ENCODE peak calls at places on chromosomes 1 and 21, in four cellular contexts. One of them, this sample, is unnamed.

GRCh38 chr21:41926068-41926806 is 27.6 kb downstream of the C2CD2 start:
- DNase-seq in K562: no peak
- DNase-seq in GM12891: no peak
- DNase-seq in GM12878: peak; percentile 68
- DNase-seq in this sample: no peak

GRCh38 chr1:228420968-228421826 is 4.5 kb upstream of the TRIM17 start:
- DNase-seq in K562: peak; percentile 72
- DNase-seq in GM12891: no peak
- DNase-seq in GM12878: no peak
- DNase-seq in this sample: no peak

GRCh38 chr1:92411511-92411910 is 75.2 kb downstream of the GFI1 start:
- DNase-seq in K562: no peak
- DNase-seq in GM12891: no peak
- DNase-seq in GM12878: no peak
- DNase-seq in this sample: no peak

GRCh38 chr1:43935711-43936427 is 2.3 kb downstream of the ARTN start:
- DNase-seq in K562: no peak
- DNase-seq in GM12891: no peak
- DNase-seq in GM12878: no peak
- DNase-seq in this sample: no peak

GRCh38 chr21:24148461-24148860 is 1458.8 kb downstream of the MRPL39 start:
- DNase-seq in K562: no peak
- DNase-seq in GM12891: no peak
- DNase-seq in GM12878: no peak
- DNase-seq in this sample: no peak

GRCh38 chr1:213622365-213623087 is 365.2 kb upstream of the PROX1 start:
- DNase-seq in K562: no peak
- DNase-seq in GM12891: no peak
- DNase-seq in GM12878: peak; percentile 4
- DNase-seq in this sample: no peak

GRCh38 chr1:158731707-158732106 is 11.2 kb upstream of the OR6K3 start:
- DNase-seq in K562: no peak
- DNase-seq in GM12891: no peak
- DNase-seq in GM12878: no peak
- DNase-seq in this sample: no peak

GRCh38 chr1:100597069-100597741 is 59.3 kb downstream of the GPR88 start:
- DNase-seq in K562: no peak
- DNase-seq in GM12891: no peak
- DNase-seq in GM12878: no peak
- DNase-seq in this sample: peak; percentile 23

GRCh38 chr21:31459457-31459856 is 115.4 kb upstream of the TIAM1 start:
- DNase-seq in K562: peak; percentile 41
- DNase-seq in GM12891: no peak
- DNase-seq in GM12878: no peak
- DNase-seq in this sample: no peak

GRCh38 chr1:59672851-59673574 is 141.7 kb upstream of the HOOK1 start:
- DNase-seq in K562: no peak
- DNase-seq in GM12891: no peak
- DNase-seq in GM12878: no peak
- DNase-seq in this sample: no peak

GRCh38 chr1:209761021-209761635 is 5.3 kb downstream of the TRAF3IP3 start:
- DNase-seq in K562: no peak
- DNase-seq in GM12891: no peak
- DNase-seq in GM12878: no peak
- DNase-seq in this sample: no peak

GRCh38 chr1:56797079-56797685 is 22.0 kb downstream of the FYB2 start:
- DNase-seq in K562: no peak
- DNase-seq in GM12891: no peak
- DNase-seq in GM12878: no peak
- DNase-seq in this sample: no peak

GRCh38 chr1:235056937-235057336 is 71.7 kb downstream of the TOMM20 start:
- DNase-seq in K562: peak; percentile 57
- DNase-seq in GM12891: no peak
- DNase-seq in GM12878: no peak
- DNase-seq in this sample: no peak

GRCh38 chr1:172726740-172727139 is 67.8 kb downstream of the FASLG start:
- DNase-seq in K562: no peak
- DNase-seq in GM12891: no peak
- DNase-seq in GM12878: no peak
- DNase-seq in this sample: peak; percentile 10

GRCh38 chr1:31414692-31415370 is 1.8 kb downstream of the SERINC2 start:
- DNase-seq in K562: no peak
- DNase-seq in GM12891: no peak
- DNase-seq in GM12878: no peak
- DNase-seq in this sample: no peak

GRCh38 chr21:42722808-42723470 is 69.5 kb downstream of the PDE9A start:
- DNase-seq in K562: no peak
- DNase-seq in GM12891: no peak
- DNase-seq in GM12878: no peak
- DNase-seq in this sample: no peak

GRCh38 chr1:163227126-163227525 is 24.4 kb upstream of the RGS5 start:
- DNase-seq in K562: no peak
- DNase-seq in GM12891: no peak
- DNase-seq in GM12878: no peak
- DNase-seq in this sample: no peak

GRCh38 chr1:153779781-153780541 is 4.8 kb downstream of the SLC27A3 start:
- DNase-seq in K562: no peak
- DNase-seq in GM12891: no peak
- DNase-seq in GM12878: no peak
- DNase-seq in this sample: no peak

GRCh38 chr1:166836733-166837132 is 2.5 kb upstream of the POGK start:
- DNase-seq in K562: no peak
- DNase-seq in GM12891: no peak
- DNase-seq in GM12878: no peak
- DNase-seq in this sample: no peak

DNA sequence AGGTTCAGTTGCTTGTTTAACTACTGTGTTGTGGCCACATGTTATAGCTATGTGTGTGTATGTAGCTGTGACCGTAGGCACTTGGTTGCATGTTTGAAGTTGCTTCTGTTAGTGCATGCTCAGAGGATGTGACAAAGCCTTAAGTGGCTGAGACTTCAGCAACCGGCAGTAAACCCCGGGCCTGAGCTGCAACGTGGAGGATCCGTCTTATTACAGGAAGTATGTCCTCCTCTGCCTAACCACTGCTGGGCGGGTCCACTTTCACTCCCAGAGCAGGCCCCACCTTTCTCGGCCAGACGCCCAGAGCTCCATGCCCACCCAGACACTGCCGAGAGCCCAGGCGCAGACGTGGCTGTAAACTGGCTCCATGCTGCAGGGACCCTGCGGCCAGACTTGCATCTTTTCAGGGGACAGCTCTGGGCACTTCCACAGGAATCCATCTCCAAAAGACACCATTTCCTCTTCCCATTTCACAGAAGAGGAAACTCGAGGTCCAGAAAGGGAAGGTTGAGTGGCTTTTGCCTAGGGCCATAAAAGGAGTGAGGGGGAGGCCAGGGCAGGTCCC is 2.2 kb downstream of the TCEA3 start:
- DNase-seq in K562: peak; percentile 76
- DNase-seq in GM12891: no peak
- DNase-seq in GM12878: no peak
- DNase-seq in this sample: peak; percentile 37
- TF ChIP-seq SPI1 in K562: no peak
- TF ChIP-seq SPI1 in GM12891: no peak
- TF ChIP-seq SPI1 in GM12878: no peak
- TF ChIP-seq SPI1 in this sample: no peak

GRCh38 chr1:17011439-17012307 is at the start of gene ATP13A2:
- DNase-seq in K562: peak; percentile 96
- DNase-seq in GM12891: peak; percentile 93
- DNase-seq in GM12878: no peak
- DNase-seq in this sample: peak; percentile 73

GRCh38 chr1:17008208-17008855 is 3.4 kb downstream of the ATP13A2 start:
- DNase-seq in K562: no peak
- DNase-seq in GM12891: no peak
- DNase-seq in GM12878: no peak
- DNase-seq in this sample: no peak

GRCh38 chr1:17010601-17011438 is 908 bp downstream of the ATP13A2 start:
- DNase-seq in K562: peak; percentile 54
- DNase-seq in GM12891: no peak
- DNase-seq in GM12878: no peak
- DNase-seq in this sample: no peak

GRCh38 chr1:17007121-17007520 is 4.6 kb downstream of the ATP13A2 start:
- DNase-seq in K562: no peak
- DNase-seq in GM12891: no peak
- DNase-seq in GM12878: no peak
- DNase-seq in this sample: no peak

GRCh38 chr1:17009706-17010105 is 2.0 kb downstream of the ATP13A2 start:
- DNase-seq in K562: no peak
- DNase-seq in GM12891: no peak
- DNase-seq in GM12878: no peak
- DNase-seq in this sample: peak; percentile 74
- TF ChIP-seq SPI1 in K562: peak; percentile 78
- TF ChIP-seq SPI1 in GM12891: peak; percentile 19
- TF ChIP-seq SPI1 in GM12878: peak; percentile 31
- TF ChIP-seq SPI1 in this sample: peak; percentile 85

DNA sequence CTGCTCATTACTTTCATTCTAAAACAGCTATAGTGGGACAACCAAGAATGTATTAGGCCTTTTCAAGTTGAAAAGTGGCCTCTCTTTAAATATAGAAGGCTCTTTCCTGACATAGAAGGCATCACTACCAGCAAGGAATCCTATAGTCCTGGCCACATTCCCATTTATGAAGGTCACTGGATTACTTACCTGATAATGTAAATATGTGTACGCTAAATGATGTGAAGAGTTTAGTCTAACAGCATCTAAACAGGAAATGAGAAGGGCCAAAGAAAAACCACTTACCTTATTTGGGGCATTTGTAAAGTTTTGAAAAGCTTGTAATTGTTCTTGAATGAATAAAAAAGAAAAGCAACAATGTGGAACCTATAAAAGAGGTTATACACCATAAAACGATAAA is 24.7 kb downstream of the PRKACB start:
- DNase-seq in K562: no peak
- DNase-seq in GM12891: no peak
- DNase-seq in GM12878: no peak
- DNase-seq in this sample: no peak
- TF ChIP-seq SPI1 in K562: no peak
- TF ChIP-seq SPI1 in GM12891: no peak
- TF ChIP-seq SPI1 in GM12878: no peak
- TF ChIP-seq SPI1 in this sample: no peak

GRCh38 chr1:45557422-45557944 is 6.9 kb downstream of the AKR1A1 start:
- DNase-seq in K562: no peak
- DNase-seq in GM12891: no peak
- DNase-seq in GM12878: no peak
- DNase-seq in this sample: no peak
- TF ChIP-seq SPI1 in K562: no peak
- TF ChIP-seq SPI1 in GM12891: no peak
- TF ChIP-seq SPI1 in GM12878: no peak
- TF ChIP-seq SPI1 in this sample: no peak

GRCh38 chr1:83112248-83112885 is 886.6 kb downstream of the TTLL7 start:
- DNase-seq in K562: no peak
- DNase-seq in GM12891: no peak
- DNase-seq in GM12878: no peak
- DNase-seq in this sample: no peak
- TF ChIP-seq SPI1 in K562: no peak
- TF ChIP-seq SPI1 in GM12891: no peak
- TF ChIP-seq SPI1 in GM12878: no peak
- TF ChIP-seq SPI1 in this sample: no peak

DNA sequence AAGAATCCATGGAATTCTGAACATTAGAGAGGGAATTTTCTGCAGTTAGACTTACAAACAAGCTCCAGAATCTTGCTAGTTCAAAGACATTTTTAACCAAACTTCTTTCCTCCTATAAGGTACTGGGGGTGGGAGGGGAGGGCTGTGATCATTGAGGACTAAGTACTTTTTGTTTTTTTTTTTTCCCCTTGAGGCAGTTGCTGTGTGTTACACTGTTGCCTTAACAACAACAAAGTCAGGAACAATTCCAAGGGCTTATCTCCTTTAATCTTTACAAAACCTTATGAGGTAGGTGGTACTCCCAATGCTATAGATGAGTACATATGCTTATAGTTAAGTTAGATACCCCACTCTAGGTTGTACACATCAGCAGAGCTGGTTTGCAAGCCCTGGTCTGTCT is 62.9 kb downstream of the PPP1R12B start:
- DNase-seq in K562: no peak
- DNase-seq in GM12891: no peak
- DNase-seq in GM12878: no peak
- DNase-seq in this sample: no peak
- TF ChIP-seq SPI1 in K562: no peak
- TF ChIP-seq SPI1 in GM12891: no peak
- TF ChIP-seq SPI1 in GM12878: no peak
- TF ChIP-seq SPI1 in this sample: no peak

GRCh38 chr1:241582921-241583321 is 50.7 kb downstream of the KMO start:
- DNase-seq in K562: no peak
- DNase-seq in GM12891: no peak
- DNase-seq in GM12878: no peak
- DNase-seq in this sample: no peak

DNA sequence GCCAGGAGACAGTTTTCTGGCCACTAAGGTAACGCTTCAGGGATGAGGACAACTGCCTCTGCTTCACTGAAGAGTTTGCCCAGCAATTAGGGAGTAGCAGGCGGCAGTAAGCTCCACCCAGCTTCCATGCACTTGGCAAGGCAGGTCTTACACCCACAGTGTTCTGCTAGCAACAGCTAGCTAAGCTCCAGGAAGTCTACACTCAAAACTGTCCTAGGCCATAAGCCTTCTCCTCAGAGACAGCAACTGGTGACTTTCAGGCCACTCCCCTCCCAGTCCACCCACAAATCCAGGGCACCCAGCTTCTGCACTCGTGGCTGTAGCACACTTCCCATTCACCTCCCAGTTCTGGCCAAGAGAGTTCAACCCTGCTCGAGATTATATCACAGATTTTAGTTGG is 47.3 kb downstream of the KMO start:
- DNase-seq in K562: no peak
- DNase-seq in GM12891: no peak
- DNase-seq in GM12878: no peak
- DNase-seq in this sample: no peak
- TF ChIP-seq SPI1 in K562: no peak
- TF ChIP-seq SPI1 in GM12891: no peak
- TF ChIP-seq SPI1 in GM12878: no peak
- TF ChIP-seq SPI1 in this sample: no peak

This sample was measured in HL-60.